ENCODE peak calls at places on chromosomes 4 and X, in six cellular contexts. C is IMR-90, B is H1, I is neuronal stem cell, G is mesenchymal stem cell, U is trophoblast cell. P is an unnamed sample.

GRCh38 chr4:122636697-122637096 is 15.8 kb upstream of the IL21 start:
- DNase-seq in C (no peak), B (no peak), I (no peak), G (no peak), U (no peak), P (no peak)

GRCh38 chr4:158446106-158446505 is 75.6 kb upstream of the RXFP1 start:
- DNase-seq in C (peak), B (no peak), I (no peak), G (no peak), U (peak), P (no peak)

GRCh38 chrX:1453390-1453783 is 678 bp upstream of the ASMTL start:
- DNase-seq in C (no peak), B (no peak), I (no peak), G (no peak), U (no peak), P (no peak)

GRCh38 chr4:24475756-24476155 is 108.6 kb downstream of the DHX15 start:
- DNase-seq in C (no peak), B (no peak), I (no peak), G (no peak), U (no peak), P (peak)

GRCh38 chr4:98722000-98722399 is 63.6 kb upstream of the TSPAN5 start:
- DNase-seq in C (no peak), B (no peak), I (no peak), G (no peak), U (no peak), P (no peak)

GRCh38 chr4:77043507-77044131 is 32.2 kb downstream of the CCNI start:
- DNase-seq in C (peak), B (no peak), I (no peak), G (peak), U (peak), P (no peak)

GRCh38 chr4:81921757-81922159 is 450.1 kb upstream of the RASGEF1B start:
- DNase-seq in C (no peak), B (no peak), I (no peak), G (no peak), U (no peak), P (peak)

GRCh38 chr4:7698586-7698985 is 241.1 kb downstream of the AFAP1 start:
- DNase-seq in C (peak), B (no peak), I (no peak), G (peak), U (no peak), P (peak)

GRCh38 chr4:118154643-118155042 is 120.4 kb downstream of the NDST3 start:
- DNase-seq in C (peak), B (no peak), I (no peak), G (peak), U (peak), P (no peak)

GRCh38 chrX:150475466-150475865 is 93.0 kb upstream of the MTM1 start:
- DNase-seq in C (peak), B (no peak), I (no peak), G (no peak), U (no peak), P (no peak)

GRCh38 chr4:173573286-173573685 is 43.3 kb upstream of the HAND2 start:
- DNase-seq in C (no peak), B (no peak), I (no peak), G (peak), U (no peak), P (no peak)

GRCh38 chrX:129980540-129981206 is 1.8 kb upstream of the BCORL1 start:
- DNase-seq in C (no peak), B (no peak), I (no peak), G (no peak), U (peak), P (peak)

GRCh38 chrX:129981207-129981553 is 1.3 kb upstream of the BCORL1 start:
- DNase-seq in C (no peak), B (no peak), I (no peak), G (no peak), U (no peak), P (no peak)

GRCh38 chrX:129981752-129982299 is 609 bp upstream of the BCORL1 start:
- DNase-seq in C (no peak), B (no peak), I (no peak), G (no peak), U (no peak), P (no peak)

GRCh38 chrX:129979207-129979920 is 3.1 kb upstream of the BCORL1 start:
- DNase-seq in C (no peak), B (no peak), I (no peak), G (peak), U (peak), P (peak)

GRCh38 chrX:129980043-129980442 is 2.4 kb upstream of the BCORL1 start:
- DNase-seq in C (no peak), B (no peak), I (no peak), G (no peak), U (no peak), P (no peak)
- H3K4me3 ChIP-seq in C (peak), B (no peak), I (peak), G (peak), U (no peak), P (no peak)

GRCh38 chr4:88158038-88158359 is 440 bp downstream of the ABCG2 start:
- DNase-seq in C (no peak), B (no peak), I (no peak), G (no peak), U (no peak), P (no peak)

GRCh38 chr4:88163286-88163685 is 4.8 kb upstream of the ABCG2 start:
- DNase-seq in C (no peak), B (no peak), I (peak), G (no peak), U (no peak), P (no peak)

GRCh38 chr4:88159137-88159725 is 792 bp upstream of the ABCG2 start:
- DNase-seq in C (no peak), B (peak), I (no peak), G (no peak), U (peak), P (peak)

GRCh38 chr4:88162636-88163035 is 4.2 kb upstream of the ABCG2 start:
- DNase-seq in C (no peak), B (no peak), I (peak), G (no peak), U (no peak), P (no peak)

DNA sequence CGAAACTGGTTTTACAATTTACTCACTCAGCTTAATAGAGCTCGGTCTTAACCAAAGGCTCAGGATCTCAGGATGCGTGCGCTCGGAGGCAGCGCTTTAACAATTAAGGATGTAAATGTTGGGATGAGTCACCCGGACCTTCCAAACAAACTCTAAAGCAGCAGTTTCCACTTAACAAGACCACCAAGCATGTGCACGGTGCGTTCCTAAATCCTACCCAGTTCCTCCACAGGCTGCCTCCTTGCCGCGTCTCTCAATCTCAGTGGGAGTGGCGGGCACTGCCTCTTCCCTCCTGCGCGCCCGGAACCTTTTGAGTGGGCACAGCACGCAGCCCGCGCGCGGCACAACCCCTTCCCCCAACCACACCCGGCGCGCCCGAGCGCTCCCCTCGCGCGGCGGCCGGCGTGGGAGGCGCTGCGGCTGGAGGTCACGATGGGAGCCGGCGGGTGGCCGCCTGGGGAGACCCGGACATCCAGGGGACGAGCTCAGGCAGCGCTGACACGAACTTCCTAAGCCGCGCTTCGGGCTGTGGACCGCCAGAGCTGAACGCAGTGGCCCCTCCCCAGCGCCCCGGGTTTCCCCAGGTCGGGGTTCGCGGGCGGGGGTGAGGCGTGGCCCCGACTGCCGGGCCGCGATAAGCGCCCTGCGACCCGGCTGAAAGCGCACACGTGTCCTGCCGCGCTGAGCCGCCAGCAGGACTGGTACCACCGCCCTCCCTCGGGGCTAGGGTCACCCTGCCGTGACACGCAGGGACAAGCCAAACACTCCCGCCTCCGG is at the start of gene ABCG2:
- DNase-seq in C (peak), B (peak), I (peak), G (peak), U (peak), P (peak)
- H3K18ac ChIP-seq in C (peak), B (peak), I (peak), G (peak), U (peak), P (peak)

DNA sequence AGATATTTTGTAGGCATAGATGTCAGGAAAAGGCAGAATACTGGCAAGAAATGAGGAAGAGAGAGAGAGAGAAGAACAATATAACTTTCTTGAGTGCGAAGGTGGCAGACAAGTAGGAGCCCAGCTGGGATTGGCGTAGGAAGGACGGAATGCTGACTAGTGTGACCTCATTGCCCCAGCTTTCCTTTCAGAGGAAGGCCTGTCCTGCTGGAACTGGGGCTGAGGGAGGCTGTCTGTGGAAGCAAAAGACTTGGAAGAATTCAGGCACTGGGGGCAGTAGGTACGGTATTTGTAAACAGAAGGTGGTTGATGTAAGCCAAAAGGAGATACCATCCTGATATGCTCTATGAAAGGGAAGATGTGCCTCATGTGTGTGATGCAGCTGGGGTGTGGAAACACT is 818.4 kb downstream of the ADGRL3 start:
- DNase-seq in C (no peak), B (no peak), I (no peak), G (no peak), U (no peak), P (peak)
- H3K4me3 ChIP-seq in C (no peak), B (no peak), I (no peak), G (no peak), U (no peak), P (no peak)

DNA sequence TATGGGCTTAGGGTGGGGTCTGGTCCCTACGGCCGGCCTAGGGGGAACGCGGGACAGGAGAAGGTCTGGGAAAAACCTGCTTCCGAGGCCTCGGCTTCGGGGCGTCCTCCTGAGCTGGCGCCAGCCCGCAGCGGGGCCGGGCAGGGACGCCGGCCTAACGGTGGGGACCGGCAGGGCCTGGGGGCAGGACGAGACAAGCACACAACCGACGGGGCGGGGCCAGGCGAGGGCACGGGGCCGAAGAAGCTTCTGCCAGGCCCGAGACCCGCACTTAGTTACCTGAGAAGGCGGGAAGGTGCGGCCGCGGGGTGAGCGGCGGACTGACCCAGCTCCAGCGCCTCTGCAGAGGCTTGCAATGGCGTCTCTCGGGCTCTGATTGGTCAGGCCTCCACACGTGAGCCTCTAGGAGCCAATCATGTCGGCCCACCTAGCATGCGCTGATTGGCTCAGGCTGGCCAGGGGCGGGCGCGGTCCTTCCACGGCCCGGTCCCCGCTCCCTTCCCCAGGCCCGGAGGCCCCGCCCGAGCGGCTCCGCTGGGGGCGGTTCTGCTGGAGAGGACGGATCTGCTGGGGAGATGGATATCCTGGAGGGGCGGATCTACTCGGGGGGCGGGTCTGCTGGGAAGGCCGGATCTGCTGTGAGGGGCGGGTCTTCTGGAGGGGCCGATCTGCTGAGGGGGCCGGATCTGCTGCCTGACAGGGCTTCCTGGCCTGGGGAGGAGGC is 44.3 kb downstream of the CPLX1 start:
- DNase-seq in C (peak), B (peak), I (peak), G (peak), U (peak), P (peak)
- H3K18ac ChIP-seq in C (no peak), B (peak), I (peak), G (peak), U (peak), P (peak)

DNA sequence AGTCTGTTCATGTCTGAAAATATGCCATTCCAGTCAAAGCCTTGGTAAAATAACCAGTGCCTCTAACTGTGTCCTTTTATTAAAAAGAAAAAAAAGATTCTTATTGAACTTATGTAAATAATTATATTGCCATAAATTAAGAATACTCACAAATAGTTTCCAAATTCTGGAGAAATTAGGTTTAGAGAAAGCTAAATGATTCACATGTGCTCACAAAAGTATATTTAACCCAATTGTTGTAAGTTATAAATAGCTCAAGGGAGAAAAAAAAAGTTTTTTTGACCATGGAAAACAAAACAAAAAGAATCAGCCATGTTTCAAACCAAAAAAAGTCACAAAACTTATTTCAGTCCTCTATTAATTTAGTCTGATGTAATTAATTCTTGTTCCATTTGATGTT is 25.3 kb upstream of the HERC6 start:
- DNase-seq in C (no peak), B (no peak), I (no peak), G (no peak), U (no peak), P (peak)
- H3K4me3 ChIP-seq in C (no peak), B (no peak), I (no peak), G (no peak), U (no peak), P (no peak)

DNA sequence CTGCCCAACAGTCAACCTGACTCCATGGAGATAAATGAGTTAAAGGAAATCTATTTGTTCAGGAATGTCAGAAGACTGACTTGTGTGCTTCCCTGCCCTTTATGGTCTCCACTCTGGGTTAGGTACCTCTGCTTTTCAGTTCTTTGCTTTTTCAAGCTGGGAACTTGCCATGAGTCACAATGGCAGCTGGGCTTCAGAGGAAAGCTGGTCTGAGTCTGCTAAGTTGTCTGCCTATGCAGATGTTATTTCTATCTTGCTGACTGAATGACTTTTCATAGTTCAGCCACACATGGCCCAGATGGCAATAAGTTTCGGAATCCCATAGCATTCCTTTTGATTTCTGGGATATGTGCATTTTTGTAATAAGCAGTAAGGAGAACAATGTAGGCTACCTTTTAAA is 337.9 kb upstream of the FGF13 start:
- DNase-seq in C (no peak), B (no peak), I (no peak), G (no peak), U (no peak), P (peak)
- H3K18ac ChIP-seq in C (no peak), B (no peak), I (no peak), G (no peak), U (no peak), P (no peak)

DNA sequence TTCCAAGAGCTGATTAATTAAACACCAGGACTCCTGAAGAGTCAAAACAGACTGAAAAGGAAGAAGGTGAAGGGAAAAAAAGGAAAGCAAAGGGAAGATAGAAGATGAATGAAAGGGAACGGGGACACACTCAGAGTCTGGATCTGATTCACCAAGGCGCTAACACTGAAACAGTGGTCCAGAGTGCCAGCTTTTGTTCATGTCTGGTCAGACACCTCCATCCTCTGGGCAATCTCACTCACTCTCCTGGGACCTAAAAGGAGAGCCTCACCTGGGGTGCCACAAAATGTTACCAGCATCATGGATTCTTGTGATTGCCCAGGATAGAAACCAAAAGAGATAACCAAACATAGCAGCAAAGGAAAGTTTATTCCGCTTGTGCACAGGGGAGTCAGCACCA is 120.3 kb upstream of the AFF2 start:
- DNase-seq in C (no peak), B (no peak), I (no peak), G (no peak), U (no peak), P (no peak)
- H3K4me3 ChIP-seq in C (no peak), B (no peak), I (no peak), G (no peak), U (no peak), P (no peak)

GRCh38 chr4:83284161-83285021 is at the start of gene COQ2:
- DNase-seq in C (peak), B (peak), I (peak), G (peak), U (peak), P (peak)
- H3K18ac ChIP-seq in C (peak), B (no peak), I (peak), G (peak), U (peak), P (peak)

P was measured in mesendoderm.